ENCODE peak calls at places on chromosomes 3 and 15, in six cellular contexts. One of them, this sample, is unnamed.
A peak's percentile ranks its signal among the peaks of the same experiment; 100 is the strongest.

GRCh38 chr15:69300129-69300588 is 1.4 kb downstream of the PAQR5 start:
- DNase-seq in bronchial epithelial cell: no peak
- DNase-seq in colonic mucosa: peak; percentile 51
- DNase-seq in AG10803: no peak
- DNase-seq in NB4: no peak
- DNase-seq in lower lobe of right lung: no peak
- DNase-seq in this sample: no peak

GRCh38 chr3:79369306-79369705 is 398.5 kb downstream of the ROBO1 start:
- DNase-seq in bronchial epithelial cell: no peak
- DNase-seq in colonic mucosa: no peak
- DNase-seq in AG10803: peak; percentile 6
- DNase-seq in NB4: no peak
- DNase-seq in lower lobe of right lung: no peak
- DNase-seq in this sample: no peak

GRCh38 chr3:154971771-154972326 is 108.3 kb upstream of the MME start:
- DNase-seq in bronchial epithelial cell: peak; percentile 91
- DNase-seq in colonic mucosa: no peak
- DNase-seq in AG10803: peak; percentile 95
- DNase-seq in NB4: no peak
- DNase-seq in lower lobe of right lung: no peak
- DNase-seq in this sample: peak; percentile 84

GRCh38 chr3:61966200-61966599 is 404.8 kb downstream of the PTPRG start:
- DNase-seq in bronchial epithelial cell: peak; percentile 89
- DNase-seq in colonic mucosa: no peak
- DNase-seq in AG10803: no peak
- DNase-seq in NB4: no peak
- DNase-seq in lower lobe of right lung: no peak
- DNase-seq in this sample: peak; percentile 90

GRCh38 chr3:52053307-52054304 is 2.8 kb downstream of the DUSP7 start:
- DNase-seq in bronchial epithelial cell: peak; percentile 98
- DNase-seq in colonic mucosa: no peak
- DNase-seq in AG10803: no peak
- DNase-seq in NB4: peak; percentile 76
- DNase-seq in lower lobe of right lung: peak; percentile 57
- DNase-seq in this sample: peak; percentile 100

GRCh38 chr3:170690133-170690981 is 104.5 kb upstream of the SLC7A14 start:
- DNase-seq in bronchial epithelial cell: no peak
- DNase-seq in colonic mucosa: peak; percentile 72
- DNase-seq in AG10803: peak; percentile 69
- DNase-seq in NB4: peak; percentile 50
- DNase-seq in lower lobe of right lung: peak; percentile 79
- DNase-seq in this sample: peak; percentile 44

GRCh38 chr3:194906229-194906629 is 220.5 kb downstream of the FAM43A start:
- DNase-seq in bronchial epithelial cell: peak; percentile 67
- DNase-seq in colonic mucosa: no peak
- DNase-seq in AG10803: peak; percentile 5
- DNase-seq in NB4: no peak
- DNase-seq in lower lobe of right lung: no peak
- DNase-seq in this sample: peak; percentile 74

GRCh38 chr15:77032647-77033416 is 37.9 kb downstream of the PSTPIP1 start:
- DNase-seq in bronchial epithelial cell: no peak
- DNase-seq in colonic mucosa: peak; percentile 17
- DNase-seq in AG10803: no peak
- DNase-seq in NB4: no peak
- DNase-seq in lower lobe of right lung: peak; percentile 34
- DNase-seq in this sample: no peak

GRCh38 chr3:131612745-131613144 is 110.0 kb upstream of the MRPL3 start:
- DNase-seq in bronchial epithelial cell: no peak
- DNase-seq in colonic mucosa: no peak
- DNase-seq in AG10803: no peak
- DNase-seq in NB4: no peak
- DNase-seq in lower lobe of right lung: no peak
- DNase-seq in this sample: no peak

GRCh38 chr3:38453075-38453913 is at the start of gene ACVR2B:
- DNase-seq in bronchial epithelial cell: peak; percentile 39
- DNase-seq in colonic mucosa: peak; percentile 92
- DNase-seq in AG10803: peak; percentile 61
- DNase-seq in NB4: peak; percentile 76
- DNase-seq in lower lobe of right lung: peak; percentile 94
- DNase-seq in this sample: peak; percentile 69

GRCh38 chr15:63502137-63502801 is 2.1 kb upstream of the USP3 start:
- DNase-seq in bronchial epithelial cell: peak; percentile 90
- DNase-seq in colonic mucosa: peak; percentile 68
- DNase-seq in AG10803: peak; percentile 47
- DNase-seq in NB4: no peak
- DNase-seq in lower lobe of right lung: peak; percentile 67
- DNase-seq in this sample: peak; percentile 86

GRCh38 chr15:38389924-38390542 is 63.9 kb upstream of the FAM98B start:
- DNase-seq in bronchial epithelial cell: peak; percentile 65
- DNase-seq in colonic mucosa: peak; percentile 84
- DNase-seq in AG10803: peak; percentile 38
- DNase-seq in NB4: peak; percentile 54
- DNase-seq in lower lobe of right lung: peak; percentile 57
- DNase-seq in this sample: peak; percentile 75

GRCh38 chr3:45817788-45818523 is 21.6 kb upstream of the SLC6A20 start:
- DNase-seq in bronchial epithelial cell: peak; percentile 98
- DNase-seq in colonic mucosa: no peak
- DNase-seq in AG10803: peak; percentile 95
- DNase-seq in NB4: no peak
- DNase-seq in lower lobe of right lung: peak; percentile 53
- DNase-seq in this sample: peak; percentile 98

GRCh38 chr3:183884097-183884436 is 613 bp downstream of the PARL start:
- DNase-seq in bronchial epithelial cell: no peak
- DNase-seq in colonic mucosa: no peak
- DNase-seq in AG10803: no peak
- DNase-seq in NB4: peak; percentile 47
- DNase-seq in lower lobe of right lung: no peak
- DNase-seq in this sample: no peak

GRCh38 chr15:25623708-25624107 is 184.9 kb upstream of the UBE3A start:
- DNase-seq in bronchial epithelial cell: no peak
- DNase-seq in colonic mucosa: no peak
- DNase-seq in AG10803: no peak
- DNase-seq in NB4: no peak
- DNase-seq in lower lobe of right lung: no peak
- DNase-seq in this sample: no peak

GRCh38 chr3:52399131-52399530 is 45.8 kb downstream of the SEMA3G start:
- DNase-seq in bronchial epithelial cell: no peak
- DNase-seq in colonic mucosa: no peak
- DNase-seq in AG10803: no peak
- DNase-seq in NB4: no peak
- DNase-seq in lower lobe of right lung: peak; percentile 20
- DNase-seq in this sample: no peak

GRCh38 chr3:183548262-183548769 is 7.2 kb downstream of the KLHL6 start:
- DNase-seq in bronchial epithelial cell: peak; percentile 86
- DNase-seq in colonic mucosa: no peak
- DNase-seq in AG10803: peak; percentile 57
- DNase-seq in NB4: no peak
- DNase-seq in lower lobe of right lung: no peak
- DNase-seq in this sample: peak; percentile 93

GRCh38 chr3:13498354-13499060 is 18.4 kb downstream of the HDAC11 start:
- DNase-seq in bronchial epithelial cell: no peak
- DNase-seq in colonic mucosa: no peak
- DNase-seq in AG10803: no peak
- DNase-seq in NB4: no peak
- DNase-seq in lower lobe of right lung: peak; percentile 39
- DNase-seq in this sample: no peak

GRCh38 chr3:184186902-184187207 is 856 bp downstream of the ABCF3 start:
- DNase-seq in bronchial epithelial cell: no peak
- DNase-seq in colonic mucosa: peak; percentile 17
- DNase-seq in AG10803: no peak
- DNase-seq in NB4: peak; percentile 15
- DNase-seq in lower lobe of right lung: no peak
- DNase-seq in this sample: no peak

GRCh38 chr3:94433811-94434210 is 370.9 kb downstream of the NSUN3 start:
- DNase-seq in bronchial epithelial cell: peak; percentile 9
- DNase-seq in colonic mucosa: no peak
- DNase-seq in AG10803: no peak
- DNase-seq in NB4: no peak
- DNase-seq in lower lobe of right lung: no peak
- DNase-seq in this sample: no peak

GRCh38 chr3:32423956-32424558 is 32.4 kb downstream of the CMTM7 start:
- DNase-seq in bronchial epithelial cell: no peak
- DNase-seq in colonic mucosa: no peak
- DNase-seq in AG10803: no peak
- DNase-seq in NB4: no peak
- DNase-seq in lower lobe of right lung: no peak
- DNase-seq in this sample: no peak

GRCh38 chr15:93036922-93037321 is 52.1 kb downstream of the RGMA start:
- DNase-seq in bronchial epithelial cell: no peak
- DNase-seq in colonic mucosa: no peak
- DNase-seq in AG10803: no peak
- DNase-seq in NB4: no peak
- DNase-seq in lower lobe of right lung: no peak
- DNase-seq in this sample: no peak

GRCh38 chr3:15325228-15325627 is 7.2 kb downstream of the SH3BP5 start:
- DNase-seq in bronchial epithelial cell: no peak
- DNase-seq in colonic mucosa: no peak
- DNase-seq in AG10803: peak; percentile 76
- DNase-seq in NB4: no peak
- DNase-seq in lower lobe of right lung: no peak
- DNase-seq in this sample: peak; percentile 29

GRCh38 chr3:30290479-30290878 is 315.9 kb upstream of the TGFBR2 start:
- DNase-seq in bronchial epithelial cell: no peak
- DNase-seq in colonic mucosa: no peak
- DNase-seq in AG10803: no peak
- DNase-seq in NB4: no peak
- DNase-seq in lower lobe of right lung: peak; percentile 31
- DNase-seq in this sample: no peak

GRCh38 chr3:174097686-174098085 is 700.1 kb downstream of the NLGN1 start:
- DNase-seq in bronchial epithelial cell: peak; percentile 1
- DNase-seq in colonic mucosa: no peak
- DNase-seq in AG10803: no peak
- DNase-seq in NB4: no peak
- DNase-seq in lower lobe of right lung: no peak
- DNase-seq in this sample: peak; percentile 2

GRCh38 chr15:74841761-74842385 is 1.1 kb downstream of the ULK3 start:
- DNase-seq in bronchial epithelial cell: no peak
- DNase-seq in colonic mucosa: peak; percentile 50
- DNase-seq in AG10803: no peak
- DNase-seq in NB4: no peak
- DNase-seq in lower lobe of right lung: no peak
- DNase-seq in this sample: no peak
- H3K4me3 ChIP-seq in bronchial epithelial cell: peak overlapping the region; percentile 94
- H3K4me3 ChIP-seq in colonic mucosa: peak overlapping the region; percentile 90
- H3K4me3 ChIP-seq in AG10803: peak overlapping the region; percentile 86
- H3K4me3 ChIP-seq in NB4: peak overlapping the region; percentile 81
- H3K4me3 ChIP-seq in lower lobe of right lung: peak overlapping the region; percentile 99
- H3K4me3 ChIP-seq in this sample: peak overlapping the region; percentile 81

DNA sequence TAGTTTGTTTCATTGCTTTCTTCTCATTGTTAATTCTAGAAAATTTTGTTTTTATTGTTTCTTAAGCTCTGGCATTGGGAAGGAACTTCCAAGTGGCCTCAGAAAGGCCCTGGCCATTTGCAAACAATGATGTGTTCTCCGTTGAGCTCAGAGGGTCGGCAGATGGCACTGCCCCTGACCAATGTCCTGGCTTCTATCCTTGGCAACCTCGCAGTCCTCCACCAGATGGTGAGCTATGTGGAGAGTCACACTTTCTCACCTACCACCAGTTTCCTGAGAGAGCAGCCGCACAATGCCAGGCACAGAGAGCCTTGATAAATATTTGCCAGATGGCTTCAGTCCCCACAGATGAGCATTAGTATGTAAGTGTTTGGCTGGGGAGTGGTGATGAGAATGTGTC is 343.7 kb downstream of the EPHB1 start:
- DNase-seq in bronchial epithelial cell: no peak
- DNase-seq in colonic mucosa: no peak
- DNase-seq in AG10803: no peak
- DNase-seq in NB4: no peak
- DNase-seq in lower lobe of right lung: no peak
- DNase-seq in this sample: no peak
- TF ChIP-seq CTCF in bronchial epithelial cell: no peak
- TF ChIP-seq CTCF in colonic mucosa: no peak
- TF ChIP-seq CTCF in AG10803: no peak
- TF ChIP-seq CTCF in NB4: no peak
- TF ChIP-seq CTCF in lower lobe of right lung: no peak
- TF ChIP-seq CTCF in this sample: no peak

GRCh38 chr3:168094580-168094876 is 1.2 kb downstream of the GOLIM4 start:
- DNase-seq in bronchial epithelial cell: peak; percentile 47
- DNase-seq in colonic mucosa: no peak
- DNase-seq in AG10803: peak; percentile 65
- DNase-seq in NB4: no peak
- DNase-seq in lower lobe of right lung: peak; percentile 56
- DNase-seq in this sample: no peak

GRCh38 chr3:168094877-168095610 is 680 bp downstream of the GOLIM4 start:
- DNase-seq in bronchial epithelial cell: peak; percentile 42
- DNase-seq in colonic mucosa: peak; percentile 71
- DNase-seq in AG10803: peak; percentile 55
- DNase-seq in NB4: peak; percentile 84
- DNase-seq in lower lobe of right lung: peak; percentile 81
- DNase-seq in this sample: peak; percentile 68

GRCh38 chr3:168091961-168092360 is 3.8 kb downstream of the GOLIM4 start:
- DNase-seq in bronchial epithelial cell: no peak
- DNase-seq in colonic mucosa: peak; percentile 50
- DNase-seq in AG10803: no peak
- DNase-seq in NB4: no peak
- DNase-seq in lower lobe of right lung: no peak
- DNase-seq in this sample: no peak

GRCh38 chr3:168093790-168094189 is 1.9 kb downstream of the GOLIM4 start:
- DNase-seq in bronchial epithelial cell: no peak
- DNase-seq in colonic mucosa: no peak
- DNase-seq in AG10803: no peak
- DNase-seq in NB4: no peak
- DNase-seq in lower lobe of right lung: no peak
- DNase-seq in this sample: no peak

GRCh38 chr3:168093229-168093628 is 2.5 kb downstream of the GOLIM4 start:
- DNase-seq in bronchial epithelial cell: no peak
- DNase-seq in colonic mucosa: no peak
- DNase-seq in AG10803: no peak
- DNase-seq in NB4: no peak
- DNase-seq in lower lobe of right lung: no peak
- DNase-seq in this sample: no peak
- H3K4me3 ChIP-seq in bronchial epithelial cell: no peak overlapping the region
- H3K4me3 ChIP-seq in colonic mucosa: peak overlapping the region; percentile 69
- H3K4me3 ChIP-seq in AG10803: peak overlapping the region; percentile 91
- H3K4me3 ChIP-seq in NB4: peak overlapping the region; percentile 86
- H3K4me3 ChIP-seq in lower lobe of right lung: peak overlapping the region; percentile 69
- H3K4me3 ChIP-seq in this sample: peak overlapping the region; percentile 79

DNA sequence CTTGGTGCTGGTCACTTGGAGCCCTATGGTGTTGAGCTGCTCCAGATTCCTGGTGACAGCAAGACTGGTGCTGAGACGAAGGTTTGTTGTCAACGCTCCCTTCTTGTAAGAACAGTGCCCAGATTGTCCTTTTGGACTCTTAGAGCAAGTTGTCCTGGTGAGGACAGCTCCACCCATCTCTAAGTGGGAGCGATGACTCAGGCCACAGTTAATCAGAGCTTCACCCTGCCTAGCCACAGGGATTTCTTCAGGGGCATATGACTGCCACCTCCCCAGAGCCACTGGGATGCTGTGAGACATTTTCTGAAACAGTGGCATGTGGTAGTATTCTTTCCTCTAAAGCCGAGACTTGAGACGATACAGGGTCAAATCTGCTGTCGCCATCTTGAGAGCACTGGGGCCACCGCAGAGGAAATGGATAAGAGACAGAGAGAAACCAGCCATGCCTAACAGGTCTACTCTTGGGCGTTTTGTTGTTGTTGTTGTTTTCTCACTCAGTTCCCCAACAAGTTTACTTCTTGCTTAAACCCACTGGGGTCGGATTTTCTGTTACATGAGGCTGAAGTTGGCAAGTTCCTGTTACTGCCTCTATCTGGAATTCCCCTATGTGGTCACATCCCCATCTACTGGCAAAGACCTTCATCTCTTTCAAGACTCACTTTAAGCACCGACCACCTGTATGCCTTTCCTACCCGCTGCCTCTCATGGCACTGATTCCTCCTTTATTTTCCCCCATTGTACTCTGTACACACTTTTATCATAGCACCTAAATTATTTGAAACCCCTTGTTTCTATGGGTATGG is 16.0 kb upstream of the PCOLCE2 start:
- DNase-seq in bronchial epithelial cell: peak; percentile 59
- DNase-seq in colonic mucosa: peak; percentile 58
- DNase-seq in AG10803: no peak
- DNase-seq in NB4: peak; percentile 72
- DNase-seq in lower lobe of right lung: no peak
- DNase-seq in this sample: peak; percentile 68
- TF ChIP-seq CTCF in bronchial epithelial cell: peak; percentile 11
- TF ChIP-seq CTCF in colonic mucosa: no peak
- TF ChIP-seq CTCF in AG10803: no peak
- TF ChIP-seq CTCF in NB4: peak; percentile 30
- TF ChIP-seq CTCF in lower lobe of right lung: no peak
- TF ChIP-seq CTCF in this sample: peak; percentile 15